ENCODE peak calls at places on chromosome 1, in ten cellular contexts. One of them, this sample, is unnamed.

GRCh38 chr1:155455588-155456195 is 106.9 kb downstream of the ASH1L start:
- DNase-seq in Caco-2: no peak
- DNase-seq in GM03348: peak
- DNase-seq in kidney: no peak
- DNase-seq in GM20000: no peak
- DNase-seq in GM23338: no peak
- DNase-seq in GF-D8: no peak
- DNase-seq in left ventricle myocardium superior: no peak
- DNase-seq in T47D: no peak
- DNase-seq in naive B cell: no peak
- DNase-seq in this sample: no peak

GRCh38 chr1:229842302-229843255 is 216.5 kb downstream of the URB2 start:
- DNase-seq in Caco-2: no peak
- DNase-seq in GM03348: no peak
- DNase-seq in kidney: no peak
- DNase-seq in GM20000: no peak
- DNase-seq in GM23338: no peak
- DNase-seq in GF-D8: no peak
- DNase-seq in left ventricle myocardium superior: no peak
- DNase-seq in T47D: no peak
- DNase-seq in naive B cell: no peak
- DNase-seq in this sample: peak

GRCh38 chr1:67733741-67734690 is 49.0 kb downstream of the GADD45A start:
- DNase-seq in Caco-2: no peak
- DNase-seq in GM03348: no peak
- DNase-seq in kidney: no peak
- DNase-seq in GM20000: no peak
- DNase-seq in GM23338: no peak
- DNase-seq in GF-D8: no peak
- DNase-seq in left ventricle myocardium superior: no peak
- DNase-seq in T47D: no peak
- DNase-seq in naive B cell: no peak
- DNase-seq in this sample: no peak

GRCh38 chr1:164716992-164717703 is 158.2 kb downstream of the PBX1 start:
- DNase-seq in Caco-2: no peak
- DNase-seq in GM03348: peak
- DNase-seq in kidney: no peak
- DNase-seq in GM20000: no peak
- DNase-seq in GM23338: no peak
- DNase-seq in GF-D8: no peak
- DNase-seq in left ventricle myocardium superior: no peak
- DNase-seq in T47D: no peak
- DNase-seq in naive B cell: no peak
- DNase-seq in this sample: no peak

GRCh38 chr1:170670751-170671628 is 7.1 kb downstream of the PRRX1 start:
- DNase-seq in Caco-2: no peak
- DNase-seq in GM03348: peak
- DNase-seq in kidney: peak
- DNase-seq in GM20000: peak
- DNase-seq in GM23338: peak
- DNase-seq in GF-D8: no peak
- DNase-seq in left ventricle myocardium superior: peak
- DNase-seq in T47D: no peak
- DNase-seq in naive B cell: no peak
- DNase-seq in this sample: no peak

GRCh38 chr1:100835866-100836842 is 58.5 kb downstream of the EXTL2 start:
- DNase-seq in Caco-2: no peak
- DNase-seq in GM03348: no peak
- DNase-seq in kidney: no peak
- DNase-seq in GM20000: no peak
- DNase-seq in GM23338: no peak
- DNase-seq in GF-D8: no peak
- DNase-seq in left ventricle myocardium superior: no peak
- DNase-seq in T47D: no peak
- DNase-seq in naive B cell: no peak
- DNase-seq in this sample: no peak

GRCh38 chr1:154706851-154707250 is 98.9 kb upstream of the ADAR start:
- DNase-seq in Caco-2: no peak
- DNase-seq in GM03348: no peak
- DNase-seq in kidney: no peak
- DNase-seq in GM20000: no peak
- DNase-seq in GM23338: no peak
- DNase-seq in GF-D8: no peak
- DNase-seq in left ventricle myocardium superior: no peak
- DNase-seq in T47D: no peak
- DNase-seq in naive B cell: no peak
- DNase-seq in this sample: no peak

GRCh38 chr1:94592566-94592920 is 51.0 kb upstream of the F3 start:
- DNase-seq in Caco-2: no peak
- DNase-seq in GM03348: no peak
- DNase-seq in kidney: no peak
- DNase-seq in GM20000: no peak
- DNase-seq in GM23338: peak
- DNase-seq in GF-D8: no peak
- DNase-seq in left ventricle myocardium superior: no peak
- DNase-seq in T47D: no peak
- DNase-seq in naive B cell: no peak
- DNase-seq in this sample: no peak

GRCh38 chr1:22749919-22750670 is 39.5 kb downstream of the EPHB2 start:
- DNase-seq in Caco-2: no peak
- DNase-seq in GM03348: peak
- DNase-seq in kidney: no peak
- DNase-seq in GM20000: no peak
- DNase-seq in GM23338: no peak
- DNase-seq in GF-D8: peak
- DNase-seq in left ventricle myocardium superior: no peak
- DNase-seq in T47D: peak
- DNase-seq in naive B cell: no peak
- DNase-seq in this sample: no peak

GRCh38 chr1:44970317-44970716 is 16.1 kb downstream of the EIF2B3 start:
- DNase-seq in Caco-2: no peak
- DNase-seq in GM03348: peak
- DNase-seq in kidney: no peak
- DNase-seq in GM20000: no peak
- DNase-seq in GM23338: no peak
- DNase-seq in GF-D8: no peak
- DNase-seq in left ventricle myocardium superior: no peak
- DNase-seq in T47D: no peak
- DNase-seq in naive B cell: no peak
- DNase-seq in this sample: no peak

GRCh38 chr1:64898107-64898861 is 68.1 kb downstream of the JAK1 start:
- DNase-seq in Caco-2: peak
- DNase-seq in GM03348: peak
- DNase-seq in kidney: peak
- DNase-seq in GM20000: peak
- DNase-seq in GM23338: peak
- DNase-seq in GF-D8: no peak
- DNase-seq in left ventricle myocardium superior: peak
- DNase-seq in T47D: no peak
- DNase-seq in naive B cell: no peak
- DNase-seq in this sample: peak

GRCh38 chr1:229839800-229840199 is 213.8 kb downstream of the URB2 start:
- DNase-seq in Caco-2: no peak
- DNase-seq in GM03348: no peak
- DNase-seq in kidney: no peak
- DNase-seq in GM20000: no peak
- DNase-seq in GM23338: no peak
- DNase-seq in GF-D8: no peak
- DNase-seq in left ventricle myocardium superior: no peak
- DNase-seq in T47D: no peak
- DNase-seq in naive B cell: no peak
- DNase-seq in this sample: no peak